ENCODE peak calls at places on chromosomes 3 and 15, in four cellular contexts. One of them, this sample, is unnamed.

GRCh38 chr15:55993804-55994539 is 560 bp upstream of the NEDD4 start:
- DNase-seq in kidney: no peak
- DNase-seq in stomach: no peak
- DNase-seq in body of pancreas: no peak
- DNase-seq in this sample: no peak

GRCh38 chr3:30167511-30168135 is 438.8 kb upstream of the TGFBR2 start:
- DNase-seq in kidney: no peak
- DNase-seq in stomach: no peak
- DNase-seq in body of pancreas: no peak
- DNase-seq in this sample: no peak

GRCh38 chr3:38580450-38581382 is 68.8 kb downstream of the SCN5A start:
- DNase-seq in kidney: no peak
- DNase-seq in stomach: peak
- DNase-seq in body of pancreas: no peak
- DNase-seq in this sample: no peak

GRCh38 chr3:45826908-45827307 is 15.0 kb downstream of the LZTFL1 start:
- DNase-seq in kidney: no peak
- DNase-seq in body of pancreas: no peak
- DNase-seq in stomach: no peak
- DNase-seq in this sample: no peak

GRCh38 chr3:14228611-14229470 is 50.2 kb downstream of the LSM3 start:
- DNase-seq in kidney: no peak
- DNase-seq in stomach: no peak
- DNase-seq in body of pancreas: no peak
- DNase-seq in this sample: no peak

GRCh38 chr3:57718118-57718517 is 25.2 kb upstream of the DENND6A start:
- DNase-seq in stomach: no peak
- DNase-seq in kidney: no peak
- DNase-seq in body of pancreas: no peak
- DNase-seq in this sample: no peak

GRCh38 chr3:15315003-15315402 is 17.4 kb downstream of the SH3BP5 start:
- DNase-seq in stomach: no peak
- DNase-seq in body of pancreas: peak
- DNase-seq in kidney: no peak
- DNase-seq in this sample: peak

GRCh38 chr3:175885196-175885766 is 1026.1 kb downstream of the NAALADL2 start:
- DNase-seq in stomach: no peak
- DNase-seq in body of pancreas: peak
- DNase-seq in kidney: no peak
- DNase-seq in this sample: no peak

GRCh38 chr3:151228291-151229125 is 25.5 kb upstream of the GPR171 start:
- DNase-seq in body of pancreas: no peak
- DNase-seq in kidney: no peak
- DNase-seq in stomach: peak
- DNase-seq in this sample: no peak

DNA sequence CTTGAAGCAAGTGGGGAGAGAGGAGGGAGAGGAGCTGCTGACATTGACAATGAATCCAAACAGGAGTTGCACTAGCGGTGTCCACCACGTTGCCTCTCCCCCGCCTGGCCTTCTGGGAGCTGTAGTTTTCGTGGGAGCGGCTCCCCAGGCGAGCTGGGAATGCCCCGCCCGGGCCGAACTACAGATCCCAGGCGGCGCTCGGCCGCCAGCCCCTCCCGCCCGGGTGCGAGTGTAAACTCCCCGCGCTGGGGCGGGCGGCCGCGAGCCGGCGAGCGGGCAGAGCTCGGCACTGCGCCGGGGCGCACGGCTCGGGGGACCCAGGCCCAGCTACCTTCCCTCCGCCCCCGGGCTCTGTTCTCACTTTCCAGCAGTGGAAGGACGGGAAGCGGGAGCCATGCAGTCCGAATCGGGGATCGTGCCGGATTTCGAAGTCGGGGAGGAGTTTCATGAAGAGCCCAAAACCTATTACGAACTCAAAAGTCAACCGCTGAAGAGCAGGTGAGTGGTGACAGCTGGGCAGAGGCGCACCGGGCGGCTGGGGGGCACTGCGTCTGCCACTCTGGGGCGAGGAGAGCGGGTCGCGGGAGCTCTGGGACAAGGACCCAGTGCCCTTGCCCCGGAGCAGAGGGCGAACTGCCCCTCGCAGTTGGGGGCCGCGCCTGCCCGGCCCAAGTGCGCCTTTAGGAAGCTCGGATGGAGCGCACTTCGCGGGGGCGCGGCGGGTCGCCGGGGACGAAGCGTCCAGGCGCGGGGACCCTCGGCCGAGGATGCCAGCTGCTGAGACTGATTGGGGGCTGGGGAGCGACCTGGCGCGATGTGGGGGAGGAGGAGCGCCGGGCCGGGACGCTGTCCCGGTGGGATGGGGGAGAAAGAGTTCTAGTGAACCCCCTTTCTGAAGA is at the start of gene MITF:
- DNase-seq in kidney: peak
- DNase-seq in stomach: peak
- DNase-seq in body of pancreas: peak
- DNase-seq in this sample: peak
- H3K27ac ChIP-seq in kidney: peak
- H3K27ac ChIP-seq in stomach: peak
- H3K27ac ChIP-seq in body of pancreas: peak
- H3K27ac ChIP-seq in this sample: peak

GRCh38 chr3:62373215-62373614 is at the start of gene FEZF2:
- DNase-seq in stomach: no peak
- DNase-seq in kidney: no peak
- DNase-seq in body of pancreas: no peak
- DNase-seq in this sample: no peak

GRCh38 chr3:62373714-62374333 is 474 bp upstream of the FEZF2 start:
- DNase-seq in kidney: no peak
- DNase-seq in body of pancreas: no peak
- DNase-seq in stomach: no peak
- DNase-seq in this sample: no peak

GRCh38 chr3:62372621-62373041 is 719 bp downstream of the FEZF2 start:
- DNase-seq in kidney: no peak
- DNase-seq in body of pancreas: no peak
- DNase-seq in stomach: no peak
- DNase-seq in this sample: no peak

GRCh38 chr3:62375655-62376054 is 2.3 kb upstream of the FEZF2 start:
- DNase-seq in stomach: no peak
- DNase-seq in body of pancreas: no peak
- DNase-seq in kidney: no peak
- DNase-seq in this sample: no peak

GRCh38 chr3:62374375-62374876 is 1.1 kb upstream of the FEZF2 start:
- DNase-seq in kidney: no peak
- DNase-seq in stomach: no peak
- DNase-seq in body of pancreas: no peak
- DNase-seq in this sample: no peak
- H3K4me3 ChIP-seq in kidney: peak
- H3K4me3 ChIP-seq in stomach: peak
- H3K4me3 ChIP-seq in body of pancreas: no peak
- H3K4me3 ChIP-seq in this sample: peak

DNA sequence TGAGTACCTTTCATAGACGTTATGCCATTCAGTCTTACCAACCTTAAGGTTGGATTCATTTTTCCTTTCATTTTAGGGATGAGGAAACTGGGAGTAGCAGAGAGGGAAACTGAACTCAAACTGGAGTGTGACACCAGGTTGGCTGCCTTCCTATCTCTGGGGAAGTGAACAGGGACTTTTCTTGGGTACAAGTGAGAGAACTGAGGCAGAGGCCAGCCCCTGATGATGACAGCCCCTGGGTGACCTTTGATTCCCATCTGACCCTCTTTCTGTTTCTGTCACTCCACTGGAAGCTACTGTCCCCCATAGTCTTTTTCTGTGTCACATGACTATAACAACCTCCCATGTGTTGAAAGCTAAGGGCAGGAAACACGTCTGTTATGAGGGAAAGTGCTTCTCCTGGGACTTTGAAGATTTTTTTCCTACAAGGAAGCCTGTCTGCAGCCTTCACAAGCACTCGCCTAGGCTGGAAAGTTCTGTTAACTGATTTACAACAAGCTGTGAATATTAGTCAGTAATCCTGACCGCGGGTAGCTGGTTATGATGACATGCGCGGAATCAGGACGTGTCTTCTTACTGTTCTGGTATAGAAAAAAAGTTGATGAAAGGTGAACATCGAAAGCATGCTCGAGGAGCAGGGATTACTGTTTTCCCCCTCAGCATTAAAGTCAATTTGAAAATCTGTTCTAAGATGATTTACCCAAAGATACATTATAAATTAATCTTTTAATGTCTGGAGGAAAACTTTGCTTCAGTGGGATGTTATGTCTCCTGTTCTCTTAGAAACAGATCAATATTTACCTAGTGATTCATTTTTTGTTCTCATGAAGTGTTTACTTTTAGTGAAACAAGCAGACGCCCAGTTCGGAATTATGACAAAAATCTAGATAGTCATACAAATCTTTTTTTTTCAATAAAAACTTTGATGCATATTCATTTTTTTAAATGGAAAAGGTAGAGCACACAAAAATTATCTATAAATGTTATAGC is 31.5 kb downstream of the ABHD2 start:
- DNase-seq in body of pancreas: peak
- DNase-seq in stomach: no peak
- DNase-seq in kidney: no peak
- DNase-seq in this sample: no peak
- H3K27ac ChIP-seq in body of pancreas: peak
- H3K27ac ChIP-seq in stomach: peak
- H3K27ac ChIP-seq in kidney: no peak
- H3K27ac ChIP-seq in this sample: peak

GRCh38 chr15:93088981-93089854 is at the start of gene RGMA:
- DNase-seq in kidney: peak
- DNase-seq in body of pancreas: no peak
- DNase-seq in stomach: no peak
- DNase-seq in this sample: no peak
- H3K4me3 ChIP-seq in kidney: peak
- H3K4me3 ChIP-seq in body of pancreas: peak
- H3K4me3 ChIP-seq in stomach: peak
- H3K4me3 ChIP-seq in this sample: peak

GRCh38 chr15:90418627-90419026 is 30.6 kb downstream of the IQGAP1 start:
- DNase-seq in kidney: no peak
- DNase-seq in stomach: no peak
- DNase-seq in body of pancreas: no peak
- DNase-seq in this sample: no peak
- H3K27ac ChIP-seq in kidney: no peak
- H3K27ac ChIP-seq in stomach: no peak
- H3K27ac ChIP-seq in body of pancreas: no peak
- H3K27ac ChIP-seq in this sample: peak

DNA sequence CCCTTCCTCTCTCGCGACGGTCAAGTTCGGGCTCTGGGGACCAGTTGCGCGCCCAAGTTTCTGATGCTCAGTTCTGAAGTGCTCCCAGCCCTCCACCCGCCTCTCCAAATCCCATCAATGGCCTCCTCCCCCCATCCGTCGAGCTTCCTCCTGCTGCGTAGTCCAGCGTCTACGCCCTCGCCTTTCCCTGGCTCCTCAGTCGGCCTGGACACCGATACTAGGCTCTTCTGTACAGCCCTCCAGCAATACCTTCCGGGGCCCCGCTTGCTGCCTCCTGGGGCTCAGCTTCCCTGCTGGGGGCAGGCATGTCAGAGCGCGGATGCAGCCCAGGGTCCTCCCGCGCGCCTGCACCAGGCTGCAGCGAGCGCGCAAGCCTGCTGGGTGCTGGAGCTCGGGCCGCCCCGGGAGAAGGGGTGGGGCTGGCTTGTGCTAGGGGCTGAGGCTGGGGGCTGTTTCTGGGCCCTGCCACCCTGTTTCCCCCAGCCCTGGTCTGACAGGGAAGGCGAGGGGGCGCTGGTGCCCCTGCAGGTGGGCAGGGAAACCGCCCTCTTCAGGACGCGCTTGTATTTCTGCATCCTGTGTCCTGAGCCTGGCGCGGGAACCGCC is 353.3 kb upstream of the SUCLG2 start:
- DNase-seq in kidney: peak
- DNase-seq in body of pancreas: no peak
- DNase-seq in stomach: no peak
- DNase-seq in this sample: no peak
- H3K4me3 ChIP-seq in kidney: peak
- H3K4me3 ChIP-seq in body of pancreas: no peak
- H3K4me3 ChIP-seq in stomach: peak
- H3K4me3 ChIP-seq in this sample: no peak

GRCh38 chr15:75682181-75683135 is 30.2 kb downstream of the CSPG4 start:
- DNase-seq in body of pancreas: no peak
- DNase-seq in kidney: no peak
- DNase-seq in stomach: peak
- DNase-seq in this sample: no peak
- H3K27ac ChIP-seq in body of pancreas: no peak
- H3K27ac ChIP-seq in kidney: no peak
- H3K27ac ChIP-seq in stomach: no peak
- H3K27ac ChIP-seq in this sample: no peak

This sample was measured in gastrocnemius medialis.